ENCODE peak calls at places on chromosomes 4 and X, in seven cellular contexts. One of them, this sample, is unnamed.

GRCh38 chr4:162952232-162952631 is 214.5 kb downstream of the NAF1 start:
- DNase-seq in astrocyte of the spinal cord: peak
- DNase-seq in cardiac fibroblast: peak
- DNase-seq in lower leg skin: no peak
- DNase-seq in testis: no peak
- DNase-seq in mammary epithelial cell: peak
- DNase-seq in pancreas: no peak
- DNase-seq in this sample: no peak

GRCh38 chr4:88009871-88010270 is 2.4 kb downstream of the PKD2 start:
- DNase-seq in astrocyte of the spinal cord: peak
- DNase-seq in cardiac fibroblast: no peak
- DNase-seq in lower leg skin: no peak
- DNase-seq in testis: no peak
- DNase-seq in mammary epithelial cell: peak
- DNase-seq in pancreas: no peak
- DNase-seq in this sample: no peak

GRCh38 chr4:128686810-128687209 is 122.7 kb upstream of the JADE1 start:
- DNase-seq in astrocyte of the spinal cord: no peak
- DNase-seq in cardiac fibroblast: no peak
- DNase-seq in lower leg skin: no peak
- DNase-seq in testis: no peak
- DNase-seq in mammary epithelial cell: peak
- DNase-seq in pancreas: no peak
- DNase-seq in this sample: no peak

GRCh38 chr4:176302283-176303275 is 17.2 kb upstream of the SPCS3 start:
- DNase-seq in astrocyte of the spinal cord: peak
- DNase-seq in cardiac fibroblast: peak
- DNase-seq in lower leg skin: no peak
- DNase-seq in testis: no peak
- DNase-seq in mammary epithelial cell: peak
- DNase-seq in pancreas: no peak
- DNase-seq in this sample: no peak

GRCh38 chr4:25160714-25161598 is 707 bp upstream of the SEPSECS start:
- DNase-seq in astrocyte of the spinal cord: peak
- DNase-seq in cardiac fibroblast: no peak
- DNase-seq in lower leg skin: no peak
- DNase-seq in testis: peak
- DNase-seq in mammary epithelial cell: peak
- DNase-seq in pancreas: no peak
- DNase-seq in this sample: no peak

GRCh38 chrX:34578237-34578636 is 78.8 kb downstream of the TMEM47 start:
- DNase-seq in astrocyte of the spinal cord: peak
- DNase-seq in cardiac fibroblast: peak
- DNase-seq in lower leg skin: no peak
- DNase-seq in testis: no peak
- DNase-seq in mammary epithelial cell: peak
- DNase-seq in pancreas: no peak
- DNase-seq in this sample: no peak

GRCh38 chr4:180618396-180618795 is 1624.8 kb upstream of the TENM3 start:
- DNase-seq in astrocyte of the spinal cord: peak
- DNase-seq in cardiac fibroblast: no peak
- DNase-seq in lower leg skin: no peak
- DNase-seq in testis: no peak
- DNase-seq in mammary epithelial cell: peak
- DNase-seq in pancreas: no peak
- DNase-seq in this sample: no peak

GRCh38 chr4:176217510-176217909 is 22.1 kb upstream of the SPATA4 start:
- DNase-seq in astrocyte of the spinal cord: no peak
- DNase-seq in cardiac fibroblast: no peak
- DNase-seq in lower leg skin: no peak
- DNase-seq in testis: no peak
- DNase-seq in mammary epithelial cell: no peak
- DNase-seq in pancreas: no peak
- DNase-seq in this sample: no peak

GRCh38 chr4:74624351-74625151 is 169.8 kb downstream of the BTC start:
- DNase-seq in astrocyte of the spinal cord: peak
- DNase-seq in cardiac fibroblast: peak
- DNase-seq in lower leg skin: no peak
- DNase-seq in testis: no peak
- DNase-seq in mammary epithelial cell: peak
- DNase-seq in pancreas: no peak
- DNase-seq in this sample: no peak

GRCh38 chr4:16025268-16025667 is 58.6 kb downstream of the PROM1 start:
- DNase-seq in astrocyte of the spinal cord: no peak
- DNase-seq in cardiac fibroblast: no peak
- DNase-seq in lower leg skin: no peak
- DNase-seq in testis: no peak
- DNase-seq in mammary epithelial cell: no peak
- DNase-seq in pancreas: no peak
- DNase-seq in this sample: no peak

GRCh38 chr4:14025093-14025492 is 397.6 kb upstream of the BOD1L1 start:
- DNase-seq in astrocyte of the spinal cord: no peak
- DNase-seq in cardiac fibroblast: peak
- DNase-seq in lower leg skin: no peak
- DNase-seq in testis: no peak
- DNase-seq in mammary epithelial cell: no peak
- DNase-seq in pancreas: no peak
- DNase-seq in this sample: no peak

GRCh38 chr4:100517864-100518341 is at the start of gene EMCN:
- DNase-seq in astrocyte of the spinal cord: peak
- DNase-seq in cardiac fibroblast: peak
- DNase-seq in lower leg skin: no peak
- DNase-seq in testis: no peak
- DNase-seq in mammary epithelial cell: no peak
- DNase-seq in pancreas: no peak
- DNase-seq in this sample: no peak

GRCh38 chr4:156575430-156576073 is 396.0 kb downstream of the PDGFC start:
- DNase-seq in astrocyte of the spinal cord: peak
- DNase-seq in cardiac fibroblast: peak
- DNase-seq in lower leg skin: no peak
- DNase-seq in testis: no peak
- DNase-seq in mammary epithelial cell: peak
- DNase-seq in pancreas: no peak
- DNase-seq in this sample: no peak
- TF ChIP-seq CTCF in astrocyte of the spinal cord: peak
- TF ChIP-seq CTCF in cardiac fibroblast: no peak
- TF ChIP-seq CTCF in lower leg skin: no peak
- TF ChIP-seq CTCF in testis: no peak
- TF ChIP-seq CTCF in mammary epithelial cell: peak
- TF ChIP-seq CTCF in pancreas: no peak
- TF ChIP-seq CTCF in this sample: no peak

GRCh38 chrX:66012094-66012534 is 27.8 kb downstream of the VSIG4 start:
- DNase-seq in astrocyte of the spinal cord: no peak
- DNase-seq in cardiac fibroblast: no peak
- DNase-seq in lower leg skin: no peak
- DNase-seq in testis: no peak
- DNase-seq in mammary epithelial cell: peak
- DNase-seq in pancreas: no peak
- DNase-seq in this sample: no peak
- TF ChIP-seq CTCF in astrocyte of the spinal cord: no peak
- TF ChIP-seq CTCF in cardiac fibroblast: no peak
- TF ChIP-seq CTCF in lower leg skin: no peak
- TF ChIP-seq CTCF in testis: no peak
- TF ChIP-seq CTCF in mammary epithelial cell: no peak
- TF ChIP-seq CTCF in pancreas: no peak
- TF ChIP-seq CTCF in this sample: no peak

DNA sequence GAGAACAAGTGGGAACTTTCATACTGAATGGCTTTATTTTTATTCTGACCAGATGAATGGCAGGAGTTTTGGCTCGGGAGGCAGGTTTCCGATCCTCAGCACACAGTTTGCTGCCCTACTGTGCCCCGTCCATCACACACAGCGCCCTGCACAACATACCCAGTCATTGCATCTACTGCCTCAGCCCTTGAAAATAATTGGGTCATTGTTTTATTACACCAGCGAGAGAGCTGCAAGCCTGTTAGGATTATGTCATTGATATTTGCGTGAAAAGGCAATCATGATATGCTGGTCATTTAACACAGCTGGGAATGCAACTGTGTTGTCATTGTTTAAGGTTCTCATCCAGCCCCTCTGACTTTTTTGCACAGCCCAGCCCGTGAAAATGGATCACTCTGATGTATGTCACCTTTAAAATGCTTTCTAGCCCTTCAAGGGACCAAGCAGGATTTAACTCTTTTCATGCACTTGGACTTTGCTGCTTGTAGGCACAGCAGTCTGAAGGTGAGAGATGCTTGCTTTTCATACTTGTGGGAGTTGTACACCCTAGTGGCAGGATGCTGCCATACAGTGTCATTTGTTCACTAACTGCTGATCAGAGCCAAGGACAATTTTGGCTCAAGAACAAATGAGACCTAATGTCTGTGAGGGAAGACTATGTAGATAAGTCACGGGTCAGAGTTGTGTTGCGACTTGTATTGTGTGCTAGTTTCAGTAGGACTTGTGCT is 62.3 kb downstream of the RTL9 start:
- DNase-seq in astrocyte of the spinal cord: no peak
- DNase-seq in cardiac fibroblast: no peak
- DNase-seq in lower leg skin: no peak
- DNase-seq in testis: no peak
- DNase-seq in mammary epithelial cell: no peak
- DNase-seq in pancreas: no peak
- DNase-seq in this sample: no peak
- TF ChIP-seq CTCF in astrocyte of the spinal cord: peak
- TF ChIP-seq CTCF in cardiac fibroblast: peak
- TF ChIP-seq CTCF in lower leg skin: no peak
- TF ChIP-seq CTCF in testis: no peak
- TF ChIP-seq CTCF in mammary epithelial cell: peak
- TF ChIP-seq CTCF in pancreas: peak
- TF ChIP-seq CTCF in this sample: peak

GRCh38 chrX:110302975-110303374 is 14.9 kb downstream of the AMMECR1 start:
- DNase-seq in astrocyte of the spinal cord: no peak
- DNase-seq in cardiac fibroblast: no peak
- DNase-seq in lower leg skin: no peak
- DNase-seq in testis: no peak
- DNase-seq in mammary epithelial cell: no peak
- DNase-seq in pancreas: no peak
- DNase-seq in this sample: no peak

GRCh38 chrX:110301194-110301593 is 16.7 kb downstream of the AMMECR1 start:
- DNase-seq in astrocyte of the spinal cord: no peak
- DNase-seq in cardiac fibroblast: no peak
- DNase-seq in lower leg skin: no peak
- DNase-seq in testis: no peak
- DNase-seq in mammary epithelial cell: no peak
- DNase-seq in pancreas: no peak
- DNase-seq in this sample: no peak

GRCh38 chrX:110310000-110310790 is 7.7 kb downstream of the AMMECR1 start:
- DNase-seq in astrocyte of the spinal cord: no peak
- DNase-seq in cardiac fibroblast: peak
- DNase-seq in lower leg skin: no peak
- DNase-seq in testis: no peak
- DNase-seq in mammary epithelial cell: no peak
- DNase-seq in pancreas: no peak
- DNase-seq in this sample: no peak

GRCh38 chrX:110304884-110305283 is 13.0 kb downstream of the AMMECR1 start:
- DNase-seq in astrocyte of the spinal cord: no peak
- DNase-seq in cardiac fibroblast: no peak
- DNase-seq in lower leg skin: no peak
- DNase-seq in testis: no peak
- DNase-seq in mammary epithelial cell: no peak
- DNase-seq in pancreas: no peak
- DNase-seq in this sample: no peak

DNA sequence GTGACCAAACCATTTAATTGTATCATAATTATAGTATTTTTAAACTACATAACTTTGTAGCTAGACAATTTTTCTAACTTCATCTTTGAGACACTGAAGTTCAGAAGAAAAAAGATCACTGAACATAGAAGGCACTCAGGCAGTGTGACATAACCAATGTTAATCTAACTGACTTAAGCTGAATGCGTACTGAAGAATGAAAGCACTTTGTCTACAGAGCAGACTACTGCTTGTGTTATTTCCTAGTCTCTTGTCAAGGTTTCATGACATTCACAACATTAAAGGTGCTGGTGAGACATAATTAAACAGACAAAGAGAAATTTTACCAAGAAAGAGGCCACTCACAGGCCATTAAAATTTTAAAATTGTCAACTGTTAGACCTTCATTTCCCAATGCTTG is 13.5 kb downstream of the AMMECR1 start:
- DNase-seq in astrocyte of the spinal cord: no peak
- DNase-seq in cardiac fibroblast: no peak
- DNase-seq in lower leg skin: no peak
- DNase-seq in testis: no peak
- DNase-seq in mammary epithelial cell: no peak
- DNase-seq in pancreas: no peak
- DNase-seq in this sample: no peak
- TF ChIP-seq CTCF in astrocyte of the spinal cord: no peak
- TF ChIP-seq CTCF in cardiac fibroblast: no peak
- TF ChIP-seq CTCF in lower leg skin: no peak
- TF ChIP-seq CTCF in testis: no peak
- TF ChIP-seq CTCF in mammary epithelial cell: no peak
- TF ChIP-seq CTCF in pancreas: no peak
- TF ChIP-seq CTCF in this sample: no peak

GRCh38 chr4:98506462-98507132 is 151.8 kb downstream of the TSPAN5 start:
- DNase-seq in astrocyte of the spinal cord: no peak
- DNase-seq in cardiac fibroblast: no peak
- DNase-seq in lower leg skin: no peak
- DNase-seq in testis: no peak
- DNase-seq in mammary epithelial cell: no peak
- DNase-seq in pancreas: no peak
- DNase-seq in this sample: no peak
- TF ChIP-seq CTCF in astrocyte of the spinal cord: peak
- TF ChIP-seq CTCF in cardiac fibroblast: peak
- TF ChIP-seq CTCF in lower leg skin: no peak
- TF ChIP-seq CTCF in testis: no peak
- TF ChIP-seq CTCF in mammary epithelial cell: no peak
- TF ChIP-seq CTCF in pancreas: no peak
- TF ChIP-seq CTCF in this sample: peak

DNA sequence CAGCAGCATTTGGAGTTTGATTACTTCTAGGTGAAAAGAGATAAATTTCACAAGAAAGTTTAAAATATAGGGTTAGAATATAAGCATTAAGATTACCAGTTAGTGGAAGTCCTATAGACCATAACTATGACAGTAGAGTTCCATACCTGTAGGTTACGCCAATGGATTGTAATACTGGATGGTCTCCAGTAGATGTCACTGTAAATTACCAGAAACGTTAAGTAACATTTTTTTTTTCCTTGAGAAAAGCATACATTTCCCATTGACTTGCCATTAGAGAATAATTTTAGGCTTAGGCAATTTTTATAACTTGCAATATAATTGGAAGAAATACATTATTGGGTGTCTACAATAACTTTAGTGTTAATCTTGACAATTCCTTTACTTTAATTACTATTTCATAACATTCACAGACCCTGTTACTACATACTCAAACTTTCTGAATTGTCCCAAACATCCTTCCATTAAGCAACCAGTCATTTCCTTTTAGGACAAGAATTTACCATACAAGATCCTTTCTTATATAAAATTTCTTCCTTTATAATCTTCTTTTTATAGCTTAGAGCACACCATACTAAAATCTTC is 304.1 kb upstream of the TECRL start:
- DNase-seq in astrocyte of the spinal cord: peak
- DNase-seq in cardiac fibroblast: peak
- DNase-seq in lower leg skin: no peak
- DNase-seq in testis: no peak
- DNase-seq in mammary epithelial cell: peak
- DNase-seq in pancreas: no peak
- DNase-seq in this sample: no peak
- TF ChIP-seq CTCF in astrocyte of the spinal cord: peak
- TF ChIP-seq CTCF in cardiac fibroblast: peak
- TF ChIP-seq CTCF in lower leg skin: no peak
- TF ChIP-seq CTCF in testis: no peak
- TF ChIP-seq CTCF in mammary epithelial cell: peak
- TF ChIP-seq CTCF in pancreas: peak
- TF ChIP-seq CTCF in this sample: peak

GRCh38 chrX:115690554-115691216 is 129.7 kb downstream of the PLS3 start:
- DNase-seq in astrocyte of the spinal cord: peak
- DNase-seq in cardiac fibroblast: peak
- DNase-seq in lower leg skin: peak
- DNase-seq in testis: peak
- DNase-seq in mammary epithelial cell: peak
- DNase-seq in pancreas: peak
- DNase-seq in this sample: peak
- TF ChIP-seq CTCF in astrocyte of the spinal cord: peak
- TF ChIP-seq CTCF in cardiac fibroblast: peak
- TF ChIP-seq CTCF in lower leg skin: no peak
- TF ChIP-seq CTCF in testis: peak
- TF ChIP-seq CTCF in mammary epithelial cell: peak
- TF ChIP-seq CTCF in pancreas: peak
- TF ChIP-seq CTCF in this sample: peak